ENCODE peak calls at places on chromosomes 2 and 18, in five cellular contexts. S is memory B cell; Z is stomach; K is GM23338; P is activated CD4-positive, alpha-beta T cell treated with anti-CD3 and anti-CD28 coated beads for 36 hours. M is an unnamed sample.
A peak's percentile ranks its signal among the peaks of the same experiment; 100 is the strongest.

GRCh38 chr18:54254265-54254758 is 15.0 kb upstream of the POLI start:
- DNase-seq in S (no peak), Z (no peak), P (no peak), K (peak; percentile 8), M (no peak)

GRCh38 chr2:70986499-70987189 is 8.0 kb downstream of the TEX261 start:
- DNase-seq in K (no peak), Z (no peak), S (no peak), P (peak; percentile 3), M (no peak)

GRCh38 chr2:17227856-17228255 is 290.4 kb downstream of the RAD51AP2 start:
- DNase-seq in S (no peak), P (no peak), K (no peak), Z (no peak), M (no peak)

GRCh38 chr18:58657494-58657893 is 13.8 kb upstream of the MALT1 start:
- DNase-seq in S (no peak), Z (no peak), P (no peak), K (no peak), M (no peak)

GRCh38 chr2:142693171-142693950 is 184.1 kb upstream of the KYNU start:
- DNase-seq in Z (no peak), P (no peak), K (peak; percentile 9), S (no peak), M (no peak)

GRCh38 chr2:44851518-44851917 is 90.0 kb upstream of the SIX3 start:
- DNase-seq in P (no peak), S (no peak), K (no peak), Z (no peak), M (no peak)

GRCh38 chr18:46419391-46420141 is 237.5 kb downstream of the LOXHD1 start:
- DNase-seq in P (no peak), S (no peak), K (peak; percentile 66), Z (no peak), M (no peak)

GRCh38 chr18:50696929-50697328 is 122.9 kb downstream of the MRO start:
- DNase-seq in Z (no peak), P (no peak), S (no peak), K (peak; percentile 13), M (no peak)

GRCh38 chr2:10834300-10834699 is 21.7 kb upstream of the PDIA6 start:
- DNase-seq in S (no peak), P (no peak), Z (no peak), K (no peak), M (no peak)

GRCh38 chr2:209368406-209368805 is 55.4 kb upstream of the MAP2 start:
- DNase-seq in S (no peak), Z (no peak), K (no peak), P (no peak), M (no peak)

GRCh38 chr18:9734189-9734588 is 26.1 kb downstream of the RAB31 start:
- DNase-seq in K (no peak), S (no peak), Z (no peak), P (no peak), M (peak; percentile 45)

GRCh38 chr2:96181529-96181928 is 27.1 kb downstream of the STARD7 start:
- DNase-seq in P (no peak), Z (no peak), S (no peak), K (no peak), M (no peak)